ENCODE peak calls at places on chromosomes 4 and X, in five cellular contexts. One of them, this sample, is unnamed.
A peak's percentile ranks its signal among the peaks of the same experiment; 100 is the strongest.

GRCh38 chrX:4179031-4179430 is 465.6 kb upstream of the PRKX start:
- DNase-seq in GM20000: no peak
- DNase-seq in fibroblast of lung: no peak
- DNase-seq in OCI-LY7: no peak
- DNase-seq in fibroblast of mammary gland: no peak
- DNase-seq in this sample: no peak

GRCh38 chrX:40360557-40360956 is 220.2 kb upstream of the ATP6AP2 start:
- DNase-seq in GM20000: no peak
- DNase-seq in fibroblast of lung: no peak
- DNase-seq in OCI-LY7: no peak
- DNase-seq in fibroblast of mammary gland: no peak
- DNase-seq in this sample: no peak

GRCh38 chrX:38880460-38880859 is 79.2 kb downstream of the MID1IP1 start:
- DNase-seq in GM20000: no peak
- DNase-seq in fibroblast of lung: peak; percentile 67
- DNase-seq in OCI-LY7: peak; percentile 29
- DNase-seq in fibroblast of mammary gland: peak; percentile 41
- DNase-seq in this sample: no peak

GRCh38 chr4:179843370-179843769 is 2399.8 kb upstream of the TENM3 start:
- DNase-seq in GM20000: no peak
- DNase-seq in fibroblast of lung: no peak
- DNase-seq in OCI-LY7: no peak
- DNase-seq in fibroblast of mammary gland: no peak
- DNase-seq in this sample: no peak

GRCh38 chr4:127856485-127857447 is 23.9 kb upstream of the PLK4 start:
- DNase-seq in GM20000: peak; percentile 49
- DNase-seq in fibroblast of lung: peak; percentile 96
- DNase-seq in OCI-LY7: no peak
- DNase-seq in fibroblast of mammary gland: peak; percentile 84
- DNase-seq in this sample: no peak

GRCh38 chr4:15423285-15423711 is 4.5 kb upstream of the C1QTNF7 start:
- DNase-seq in GM20000: no peak
- DNase-seq in fibroblast of lung: no peak
- DNase-seq in OCI-LY7: no peak
- DNase-seq in fibroblast of mammary gland: no peak
- DNase-seq in this sample: no peak

GRCh38 chr4:24640433-24640832 is 56.1 kb upstream of the DHX15 start:
- DNase-seq in GM20000: no peak
- DNase-seq in fibroblast of lung: no peak
- DNase-seq in OCI-LY7: no peak
- DNase-seq in fibroblast of mammary gland: no peak
- DNase-seq in this sample: no peak

GRCh38 chrX:40855411-40855810 is 120.1 kb upstream of the MED14 start:
- DNase-seq in GM20000: no peak
- DNase-seq in fibroblast of lung: peak; percentile 41
- DNase-seq in OCI-LY7: no peak
- DNase-seq in fibroblast of mammary gland: no peak
- DNase-seq in this sample: no peak

GRCh38 chr4:26787461-26788340 is 72.9 kb upstream of the STIM2 start:
- DNase-seq in GM20000: no peak
- DNase-seq in fibroblast of lung: peak; percentile 85
- DNase-seq in OCI-LY7: peak; percentile 88
- DNase-seq in fibroblast of mammary gland: peak; percentile 84
- DNase-seq in this sample: peak; percentile 74

GRCh38 chrX:154490021-154490413 is 412 bp downstream of the SLC10A3 start:
- DNase-seq in GM20000: peak; percentile 29
- DNase-seq in fibroblast of lung: peak; percentile 49
- DNase-seq in OCI-LY7: peak; percentile 52
- DNase-seq in fibroblast of mammary gland: peak; percentile 66
- DNase-seq in this sample: no peak

GRCh38 chr4:7198440-7199128 is 6.2 kb downstream of the SORCS2 start:
- DNase-seq in GM20000: no peak
- DNase-seq in fibroblast of lung: no peak
- DNase-seq in OCI-LY7: no peak
- DNase-seq in fibroblast of mammary gland: no peak
- DNase-seq in this sample: peak; percentile 41

GRCh38 chr4:133802741-133803140 is 398.8 kb downstream of the PABPC4L start:
- DNase-seq in GM20000: no peak
- DNase-seq in fibroblast of lung: peak; percentile 65
- DNase-seq in OCI-LY7: no peak
- DNase-seq in fibroblast of mammary gland: peak; percentile 40
- DNase-seq in this sample: no peak

GRCh38 chrX:154779261-154779660 is 16.6 kb downstream of the DKC1 start:
- DNase-seq in GM20000: no peak
- DNase-seq in fibroblast of lung: peak; percentile 28
- DNase-seq in OCI-LY7: no peak
- DNase-seq in fibroblast of mammary gland: peak; percentile 85
- DNase-seq in this sample: no peak

GRCh38 chr4:119142837-119143236 is 7.2 kb downstream of the MYOZ2 start:
- DNase-seq in GM20000: no peak
- DNase-seq in fibroblast of lung: no peak
- DNase-seq in OCI-LY7: no peak
- DNase-seq in fibroblast of mammary gland: no peak
- DNase-seq in this sample: no peak

GRCh38 chrX:41332408-41332987 is 1.5 kb upstream of the DDX3X start:
- DNase-seq in GM20000: peak; percentile 17
- DNase-seq in fibroblast of lung: peak; percentile 61
- DNase-seq in OCI-LY7: peak; percentile 33
- DNase-seq in fibroblast of mammary gland: no peak
- DNase-seq in this sample: no peak

GRCh38 chrX:56382278-56382677 is 150.1 kb downstream of the KLF8 start:
- DNase-seq in GM20000: no peak
- DNase-seq in fibroblast of lung: no peak
- DNase-seq in OCI-LY7: no peak
- DNase-seq in fibroblast of mammary gland: no peak
- DNase-seq in this sample: no peak

GRCh38 chrX:120781416-120781815 is 94.2 kb downstream of the CT47B1 start:
- DNase-seq in GM20000: no peak
- DNase-seq in fibroblast of lung: peak; percentile 63
- DNase-seq in OCI-LY7: no peak
- DNase-seq in fibroblast of mammary gland: peak; percentile 54
- DNase-seq in this sample: no peak

GRCh38 chrX:48540015-48540350 is 469 bp downstream of the TBC1D25 start:
- DNase-seq in GM20000: peak; percentile 56
- DNase-seq in fibroblast of lung: peak; percentile 30
- DNase-seq in OCI-LY7: no peak
- DNase-seq in fibroblast of mammary gland: peak; percentile 36
- DNase-seq in this sample: no peak

GRCh38 chr4:147749811-147750321 is 18.0 kb downstream of the ARHGAP10 start:
- DNase-seq in GM20000: peak; percentile 45
- DNase-seq in fibroblast of lung: peak; percentile 59
- DNase-seq in OCI-LY7: no peak
- DNase-seq in fibroblast of mammary gland: no peak
- DNase-seq in this sample: no peak

GRCh38 chr4:183098723-183099536 is at the start of gene WWC2:
- DNase-seq in GM20000: peak; percentile 74
- DNase-seq in fibroblast of lung: peak; percentile 95
- DNase-seq in OCI-LY7: no peak
- DNase-seq in fibroblast of mammary gland: peak; percentile 82
- DNase-seq in this sample: peak; percentile 92

GRCh38 chr4:159386620-159387019 is 283.7 kb downstream of the RAPGEF2 start:
- DNase-seq in GM20000: no peak
- DNase-seq in fibroblast of lung: no peak
- DNase-seq in OCI-LY7: no peak
- DNase-seq in fibroblast of mammary gland: no peak
- DNase-seq in this sample: no peak

GRCh38 chr4:5370286-5370685 is 319.0 kb downstream of the STK32B start:
- DNase-seq in GM20000: no peak
- DNase-seq in fibroblast of lung: peak; percentile 67
- DNase-seq in OCI-LY7: no peak
- DNase-seq in fibroblast of mammary gland: peak; percentile 27
- DNase-seq in this sample: no peak

GRCh38 chr4:53653484-53654053 is 62.3 kb upstream of the LNX1 start:
- DNase-seq in GM20000: no peak
- DNase-seq in fibroblast of lung: no peak
- DNase-seq in OCI-LY7: peak; percentile 23
- DNase-seq in fibroblast of mammary gland: peak; percentile 35
- DNase-seq in this sample: no peak

GRCh38 chr4:22500831-22501714 is 14.8 kb downstream of the ADGRA3 start:
- DNase-seq in GM20000: no peak
- DNase-seq in fibroblast of lung: peak; percentile 88
- DNase-seq in OCI-LY7: no peak
- DNase-seq in fibroblast of mammary gland: peak; percentile 63
- DNase-seq in this sample: no peak

GRCh38 chr4:5524900-5525299 is 183.5 kb downstream of the EVC2 start:
- DNase-seq in GM20000: no peak
- DNase-seq in fibroblast of lung: peak; percentile 87
- DNase-seq in OCI-LY7: no peak
- DNase-seq in fibroblast of mammary gland: peak; percentile 46
- DNase-seq in this sample: no peak

GRCh38 chr4:153137677-153138630 is 66.3 kb upstream of the TRIM2 start:
- DNase-seq in GM20000: no peak
- DNase-seq in fibroblast of lung: no peak
- DNase-seq in OCI-LY7: no peak
- DNase-seq in fibroblast of mammary gland: no peak
- DNase-seq in this sample: no peak

GRCh38 chrX:29229802-29230201 is 642.6 kb downstream of the IL1RAPL1 start:
- DNase-seq in GM20000: no peak
- DNase-seq in fibroblast of lung: peak; percentile 61
- DNase-seq in OCI-LY7: no peak
- DNase-seq in fibroblast of mammary gland: peak; percentile 31
- DNase-seq in this sample: no peak

GRCh38 chr4:38644201-38644600 is 19.8 kb upstream of the KLF3 start:
- DNase-seq in GM20000: no peak
- DNase-seq in fibroblast of lung: no peak
- DNase-seq in OCI-LY7: no peak
- DNase-seq in fibroblast of mammary gland: no peak
- DNase-seq in this sample: no peak

GRCh38 chr4:93394488-93395185 is 433.9 kb upstream of the ATOH1 start:
- DNase-seq in GM20000: no peak
- DNase-seq in fibroblast of lung: peak; percentile 60
- DNase-seq in OCI-LY7: no peak
- DNase-seq in fibroblast of mammary gland: peak; percentile 45
- DNase-seq in this sample: no peak

GRCh38 chrX:150236304-150236703 is 126.8 kb upstream of the MAMLD1 start:
- DNase-seq in GM20000: no peak
- DNase-seq in fibroblast of lung: peak; percentile 53
- DNase-seq in OCI-LY7: no peak
- DNase-seq in fibroblast of mammary gland: peak; percentile 54
- DNase-seq in this sample: no peak

GRCh38 chrX:143437439-143437838 is 79.8 kb downstream of the SPANXN3 start:
- DNase-seq in GM20000: no peak
- DNase-seq in fibroblast of lung: no peak
- DNase-seq in OCI-LY7: peak; percentile 5
- DNase-seq in fibroblast of mammary gland: peak; percentile 3
- DNase-seq in this sample: no peak

GRCh38 chrX:9907645-9908387 is 59.3 kb upstream of the CLDN34 start:
- DNase-seq in GM20000: no peak
- DNase-seq in fibroblast of lung: peak; percentile 95
- DNase-seq in OCI-LY7: no peak
- DNase-seq in fibroblast of mammary gland: peak; percentile 81
- DNase-seq in this sample: no peak

GRCh38 chrX:123361371-123361770 is 177.3 kb downstream of the GRIA3 start:
- DNase-seq in GM20000: no peak
- DNase-seq in fibroblast of lung: peak; percentile 44
- DNase-seq in OCI-LY7: no peak
- DNase-seq in fibroblast of mammary gland: no peak
- DNase-seq in this sample: no peak

GRCh38 chrX:25343060-25343459 is 327.3 kb upstream of the ARX start:
- DNase-seq in GM20000: no peak
- DNase-seq in fibroblast of lung: no peak
- DNase-seq in OCI-LY7: no peak
- DNase-seq in fibroblast of mammary gland: no peak
- DNase-seq in this sample: no peak
- TF ChIP-seq CTCF in GM20000: no peak
- TF ChIP-seq CTCF in fibroblast of lung: no peak
- TF ChIP-seq CTCF in OCI-LY7: peak; percentile 29
- TF ChIP-seq CTCF in fibroblast of mammary gland: no peak
- TF ChIP-seq CTCF in this sample: no peak

DNA sequence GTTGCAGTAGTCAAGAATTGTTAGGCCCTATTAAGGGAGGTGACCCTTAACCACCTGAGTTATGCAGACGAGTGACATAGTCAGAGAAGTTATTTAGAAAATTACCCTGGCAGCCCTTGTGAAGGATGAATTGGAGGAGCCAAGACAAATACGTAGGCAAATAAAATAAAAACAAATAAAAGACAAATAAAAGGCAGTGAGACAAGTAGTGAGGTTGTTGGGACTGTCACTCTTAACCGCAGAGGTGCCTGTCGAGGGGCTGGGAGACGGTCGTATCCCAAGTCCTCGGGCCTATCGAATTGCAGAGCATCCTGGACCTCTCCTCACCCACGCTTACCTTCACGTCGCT is 58.0 kb upstream of the ZC4H2 start:
- DNase-seq in GM20000: no peak
- DNase-seq in fibroblast of lung: no peak
- DNase-seq in OCI-LY7: no peak
- DNase-seq in fibroblast of mammary gland: no peak
- DNase-seq in this sample: no peak
- TF ChIP-seq CTCF in GM20000: no peak
- TF ChIP-seq CTCF in fibroblast of lung: no peak
- TF ChIP-seq CTCF in OCI-LY7: no peak
- TF ChIP-seq CTCF in fibroblast of mammary gland: no peak
- TF ChIP-seq CTCF in this sample: no peak

GRCh38 chrX:102659790-102660757 is 8.8 kb downstream of the GPRASP1 start:
- DNase-seq in GM20000: peak; percentile 69
- DNase-seq in fibroblast of lung: peak; percentile 61
- DNase-seq in OCI-LY7: peak; percentile 74
- DNase-seq in fibroblast of mammary gland: peak; percentile 69
- DNase-seq in this sample: peak; percentile 95
- TF ChIP-seq CTCF in GM20000: no peak
- TF ChIP-seq CTCF in fibroblast of lung: peak; percentile 19
- TF ChIP-seq CTCF in OCI-LY7: no peak
- TF ChIP-seq CTCF in fibroblast of mammary gland: no peak
- TF ChIP-seq CTCF in this sample: no peak

GRCh38 chr4:1603413-1604135 is 80.5 kb downstream of the FAM53A start:
- DNase-seq in GM20000: no peak
- DNase-seq in fibroblast of lung: no peak
- DNase-seq in OCI-LY7: no peak
- DNase-seq in fibroblast of mammary gland: no peak
- DNase-seq in this sample: peak; percentile 68

GRCh38 chr4:1601852-1602525 is 82.1 kb downstream of the FAM53A start:
- DNase-seq in GM20000: no peak
- DNase-seq in fibroblast of lung: no peak
- DNase-seq in OCI-LY7: no peak
- DNase-seq in fibroblast of mammary gland: no peak
- DNase-seq in this sample: peak; percentile 34

GRCh38 chr4:1602621-1603412 is 81.3 kb downstream of the FAM53A start:
- DNase-seq in GM20000: no peak
- DNase-seq in fibroblast of lung: no peak
- DNase-seq in OCI-LY7: no peak
- DNase-seq in fibroblast of mammary gland: no peak
- DNase-seq in this sample: peak; percentile 76

GRCh38 chr4:1604181-1604705 is 79.9 kb downstream of the FAM53A start:
- DNase-seq in GM20000: no peak
- DNase-seq in fibroblast of lung: peak; percentile 35
- DNase-seq in OCI-LY7: no peak
- DNase-seq in fibroblast of mammary gland: peak; percentile 16
- DNase-seq in this sample: peak; percentile 61

DNA sequence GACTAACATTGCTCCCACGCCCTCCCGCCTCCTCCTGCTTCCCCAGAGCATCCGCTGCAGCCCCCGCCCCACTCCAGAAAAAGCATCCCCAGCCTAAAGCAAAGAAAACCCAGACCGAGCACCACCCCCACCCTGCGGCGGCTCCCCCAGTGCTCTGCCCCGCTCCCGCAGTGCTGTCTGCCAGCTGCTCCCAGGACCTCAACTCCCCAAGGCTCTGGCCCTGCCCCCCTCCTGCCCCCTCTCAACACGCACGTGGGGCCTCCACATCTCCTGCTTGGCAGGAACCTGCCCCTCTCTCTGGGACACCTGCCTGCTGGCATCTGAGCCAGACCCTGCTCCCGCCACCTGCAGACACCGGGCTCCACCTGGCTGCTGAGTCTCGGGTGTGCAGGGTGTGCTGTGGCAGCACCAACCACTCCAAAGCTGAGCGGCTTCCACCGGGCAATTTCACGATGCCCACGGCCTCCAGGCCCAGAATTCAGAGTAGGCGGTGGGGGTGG is 79.4 kb downstream of the FAM53A start:
- DNase-seq in GM20000: no peak
- DNase-seq in fibroblast of lung: no peak
- DNase-seq in OCI-LY7: peak; percentile 27
- DNase-seq in fibroblast of mammary gland: no peak
- DNase-seq in this sample: peak; percentile 85
- TF ChIP-seq CTCF in GM20000: no peak
- TF ChIP-seq CTCF in fibroblast of lung: no peak
- TF ChIP-seq CTCF in OCI-LY7: peak; percentile 28
- TF ChIP-seq CTCF in fibroblast of mammary gland: no peak
- TF ChIP-seq CTCF in this sample: no peak

This sample was measured in spleen.